ENCODE peak calls at places on chromosomes 3 and 15, in six cellular contexts. One of them, this sample, is unnamed.

GRCh38 chr3:186487037-186487436 is 57.1 kb downstream of the CRYGS start:
- DNase-seq in T-helper 2 cell: no peak
- DNase-seq in astrocyte of the hippocampus: no peak
- DNase-seq in HL-60: no peak
- DNase-seq in tibial nerve: no peak
- DNase-seq in AG08396: no peak
- DNase-seq in this sample: no peak

GRCh38 chr15:95249524-95249923 is 1018.2 kb downstream of the MCTP2 start:
- DNase-seq in T-helper 2 cell: no peak
- DNase-seq in astrocyte of the hippocampus: no peak
- DNase-seq in HL-60: no peak
- DNase-seq in tibial nerve: no peak
- DNase-seq in AG08396: no peak
- DNase-seq in this sample: no peak

GRCh38 chr3:42191443-42191747 is 74.6 kb downstream of the CCK start:
- DNase-seq in T-helper 2 cell: peak
- DNase-seq in astrocyte of the hippocampus: no peak
- DNase-seq in HL-60: no peak
- DNase-seq in tibial nerve: no peak
- DNase-seq in AG08396: no peak
- DNase-seq in this sample: no peak

GRCh38 chr3:44387404-44387803 is 48.8 kb downstream of the TCAIM start:
- DNase-seq in T-helper 2 cell: no peak
- DNase-seq in astrocyte of the hippocampus: no peak
- DNase-seq in HL-60: no peak
- DNase-seq in tibial nerve: no peak
- DNase-seq in AG08396: no peak
- DNase-seq in this sample: no peak

GRCh38 chr3:17832021-17832420 is 89.6 kb upstream of the TBC1D5 start:
- DNase-seq in T-helper 2 cell: no peak
- DNase-seq in astrocyte of the hippocampus: no peak
- DNase-seq in HL-60: no peak
- DNase-seq in tibial nerve: no peak
- DNase-seq in AG08396: no peak
- DNase-seq in this sample: no peak

GRCh38 chr3:129793947-129794318 is 99.6 kb downstream of the TMCC1 start:
- DNase-seq in T-helper 2 cell: no peak
- DNase-seq in astrocyte of the hippocampus: peak
- DNase-seq in HL-60: peak
- DNase-seq in tibial nerve: no peak
- DNase-seq in AG08396: no peak
- DNase-seq in this sample: no peak

GRCh38 chr3:1082024-1082633 is 10.7 kb upstream of the CNTN6 start:
- DNase-seq in T-helper 2 cell: no peak
- DNase-seq in astrocyte of the hippocampus: peak
- DNase-seq in HL-60: peak
- DNase-seq in tibial nerve: no peak
- DNase-seq in AG08396: peak
- DNase-seq in this sample: no peak

GRCh38 chr15:71596672-71597071 is 213.7 kb upstream of the NR2E3 start:
- DNase-seq in T-helper 2 cell: no peak
- DNase-seq in astrocyte of the hippocampus: peak
- DNase-seq in HL-60: no peak
- DNase-seq in tibial nerve: peak
- DNase-seq in AG08396: peak
- DNase-seq in this sample: peak

GRCh38 chr3:182331356-182331755 is 461.9 kb upstream of the ATP11B start:
- DNase-seq in T-helper 2 cell: no peak
- DNase-seq in astrocyte of the hippocampus: no peak
- DNase-seq in HL-60: no peak
- DNase-seq in tibial nerve: no peak
- DNase-seq in AG08396: no peak
- DNase-seq in this sample: no peak

GRCh38 chr15:69082041-69082502 is 67.6 kb downstream of the NOX5 start:
- DNase-seq in T-helper 2 cell: no peak
- DNase-seq in astrocyte of the hippocampus: peak
- DNase-seq in HL-60: no peak
- DNase-seq in tibial nerve: no peak
- DNase-seq in AG08396: peak
- DNase-seq in this sample: peak

GRCh38 chr3:112597945-112598344 is 36.1 kb downstream of the SLC35A5 start:
- DNase-seq in T-helper 2 cell: no peak
- DNase-seq in astrocyte of the hippocampus: no peak
- DNase-seq in HL-60: no peak
- DNase-seq in tibial nerve: no peak
- DNase-seq in AG08396: no peak
- DNase-seq in this sample: no peak